ENCODE peak calls at places on chromosomes 11 and 22, in six cellular contexts. E, S, J, B, Y and R are unnamed samples.

GRCh38 chr11:61642162-61642561 is 38.0 kb upstream of the DAGLA start:
- DNase-seq in E (no peak), S (no peak), J (no peak), B (no peak), Y (no peak), R (no peak)

GRCh38 chr22:20283674-20284066 is 15.6 kb upstream of the RTN4R start:
- DNase-seq in E (no peak), S (no peak), J (no peak), B (no peak), Y (no peak), R (no peak)

GRCh38 chr22:48568736-48569330 is 1258.8 kb downstream of the BRD1 start:
- DNase-seq in E (no peak), S (no peak), J (no peak), B (no peak), Y (no peak), R (no peak)

GRCh38 chr11:111303476-111303875 is 5.1 kb downstream of the POU2AF3 start:
- DNase-seq in E (peak), S (no peak), J (no peak), B (peak), Y (no peak), R (no peak)

GRCh38 chr11:12587333-12587997 is 86.8 kb upstream of the TEAD1 start:
- DNase-seq in E (peak), S (no peak), J (peak), B (no peak), Y (no peak), R (peak)

GRCh38 chr11:79150966-79151365 is 289.9 kb downstream of the TENM4 start:
- DNase-seq in E (peak), S (no peak), J (peak), B (no peak), Y (no peak), R (peak)

GRCh38 chr11:9314291-9315077 is at the start of gene TMEM41B:
- DNase-seq in E (peak), S (peak), J (peak), B (peak), Y (peak), R (peak)

GRCh38 chr11:67648140-67648795 is 2.3 kb downstream of the ACY3 start:
- DNase-seq in E (no peak), S (peak), J (no peak), B (peak), Y (no peak), R (peak)

GRCh38 chr11:36240178-36240577 is 49.0 kb downstream of the COMMD9 start:
- DNase-seq in E (no peak), S (no peak), J (no peak), B (no peak), Y (no peak), R (no peak)

GRCh38 chr11:85619497-85619896 is 7.6 kb downstream of the DLG2 start:
- DNase-seq in E (no peak), S (no peak), J (no peak), B (no peak), Y (no peak), R (no peak)

GRCh38 chr11:132999519-132999918 is 532.8 kb downstream of the OPCML start:
- DNase-seq in E (no peak), S (no peak), J (no peak), B (peak), Y (no peak), R (no peak)

GRCh38 chr11:74870485-74870884 is 78.4 kb downstream of the XRRA1 start:
- DNase-seq in E (peak), S (peak), J (peak), B (no peak), Y (no peak), R (peak)

GRCh38 chr11:59822989-59823566 is 12.5 kb upstream of the MRPL16 start:
- DNase-seq in E (peak), S (peak), J (no peak), B (peak), Y (no peak), R (peak)

GRCh38 chr22:38181453-38182200 is at the start of gene PLA2G6:
- DNase-seq in E (peak), S (peak), J (peak), B (peak), Y (peak), R (peak)

GRCh38 chr11:73752903-73753302 is 8.0 kb downstream of the RAB6A start:
- DNase-seq in E (no peak), S (no peak), J (no peak), B (peak), Y (no peak), R (no peak)

GRCh38 chr11:103949781-103950180 is 86.7 kb upstream of the DDI1 start:
- DNase-seq in E (no peak), S (no peak), J (no peak), B (no peak), Y (no peak), R (no peak)

GRCh38 chr11:110077866-110078325 is 15.3 kb upstream of the ZC3H12C start:
- DNase-seq in E (peak), S (no peak), J (no peak), B (no peak), Y (peak), R (no peak)

GRCh38 chr11:63915961-63916836 is 765 bp downstream of the RCOR2 start:
- DNase-seq in E (no peak), S (peak), J (no peak), B (peak), Y (no peak), R (peak)

GRCh38 chr11:16474659-16475058 is 118.3 kb upstream of the SOX6 start:
- DNase-seq in E (no peak), S (no peak), J (no peak), B (no peak), Y (no peak), R (no peak)

GRCh38 chr22:48869788-48870187 is 957.9 kb downstream of the BRD1 start:
- DNase-seq in E (no peak), S (no peak), J (no peak), B (no peak), Y (no peak), R (no peak)

DNA sequence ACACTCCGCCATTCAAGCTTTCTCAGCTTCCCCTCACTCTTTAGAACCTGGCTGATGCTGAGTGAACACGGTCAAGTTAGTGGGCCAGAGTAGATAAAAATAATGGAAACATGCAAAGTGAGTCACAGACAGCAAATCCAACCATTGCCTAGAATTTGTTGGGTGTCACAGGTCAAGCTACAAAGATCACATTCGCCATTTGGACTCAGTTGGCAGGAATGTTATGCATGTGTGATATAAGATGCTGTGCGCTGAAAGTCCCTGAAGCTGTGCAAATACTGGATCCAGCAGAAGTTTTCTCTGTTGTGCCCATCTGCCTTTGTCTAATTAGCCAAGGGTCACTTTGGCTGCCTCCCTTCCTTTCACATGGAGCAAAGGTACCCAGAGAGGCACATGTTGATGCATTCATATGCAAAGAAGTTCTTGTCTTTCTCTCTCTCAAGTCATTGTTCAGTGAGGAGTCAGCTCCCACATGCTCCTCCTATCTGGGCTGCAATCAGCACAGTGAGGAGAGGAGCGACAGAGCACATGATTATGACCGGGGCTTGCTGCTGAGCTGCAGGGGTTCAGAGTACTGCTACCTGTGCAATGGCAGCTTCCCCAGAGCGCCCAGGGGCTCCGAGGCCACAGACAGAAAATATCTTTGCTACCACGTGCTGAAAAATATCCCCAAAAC is 39.7 kb downstream of the FLI1 start:
- DNase-seq in E (peak), S (peak), J (no peak), B (no peak), Y (no peak), R (peak)
- H3K4me3 ChIP-seq in E (no peak), S (no peak), J (no peak), B (no peak), Y (peak), R (no peak)

GRCh38 chr22:43592470-43592869 is 180.7 kb downstream of the MPPED1 start:
- DNase-seq in E (no peak), S (no peak), J (no peak), B (peak), Y (no peak), R (peak)
- TF ChIP-seq CTCF in E (no peak), S (no peak), J (peak), B (no peak), Y (no peak), R (peak)

DNA sequence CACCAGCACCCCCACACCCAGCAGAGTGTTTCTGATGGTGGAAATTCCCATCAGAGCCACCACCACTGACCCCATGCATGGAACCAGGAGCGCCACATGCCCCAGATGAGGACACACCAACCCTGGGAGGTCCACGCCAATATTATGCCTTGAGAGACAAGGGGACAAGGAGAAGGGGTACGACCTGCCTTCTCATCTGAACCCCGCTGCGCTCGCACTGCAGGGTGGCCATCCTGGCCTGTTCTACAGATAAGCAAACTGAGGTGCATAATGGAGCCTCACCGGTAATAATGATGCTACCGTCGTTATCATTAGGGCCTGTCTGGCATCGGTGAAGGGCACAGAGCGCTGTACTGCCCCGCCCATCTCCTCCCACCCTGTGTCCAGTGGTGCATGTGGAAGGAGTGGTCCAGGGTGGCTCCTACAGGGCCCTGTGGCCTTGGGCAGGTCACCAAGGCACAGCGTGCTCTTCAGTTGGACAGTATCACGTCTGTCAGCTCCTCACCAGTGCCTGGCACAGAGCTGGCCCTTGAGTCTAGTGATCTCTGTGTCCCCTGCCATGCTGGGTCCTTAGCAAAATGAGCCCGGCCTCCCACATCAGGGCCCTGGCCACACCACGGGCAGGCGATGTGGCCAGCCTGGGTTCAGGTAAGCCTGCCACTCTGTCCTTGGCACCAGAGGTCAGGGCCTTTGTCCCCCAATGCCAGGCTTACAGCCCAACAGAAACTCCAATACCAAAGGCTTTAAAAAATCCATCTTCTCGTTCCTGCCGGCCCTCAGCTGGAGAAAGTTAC is 92.2 kb downstream of the PHF21B start:
- DNase-seq in E (no peak), S (no peak), J (no peak), B (no peak), Y (no peak), R (peak)
- H3K4me3 ChIP-seq in E (no peak), S (no peak), J (no peak), B (no peak), Y (no peak), R (no peak)

DNA sequence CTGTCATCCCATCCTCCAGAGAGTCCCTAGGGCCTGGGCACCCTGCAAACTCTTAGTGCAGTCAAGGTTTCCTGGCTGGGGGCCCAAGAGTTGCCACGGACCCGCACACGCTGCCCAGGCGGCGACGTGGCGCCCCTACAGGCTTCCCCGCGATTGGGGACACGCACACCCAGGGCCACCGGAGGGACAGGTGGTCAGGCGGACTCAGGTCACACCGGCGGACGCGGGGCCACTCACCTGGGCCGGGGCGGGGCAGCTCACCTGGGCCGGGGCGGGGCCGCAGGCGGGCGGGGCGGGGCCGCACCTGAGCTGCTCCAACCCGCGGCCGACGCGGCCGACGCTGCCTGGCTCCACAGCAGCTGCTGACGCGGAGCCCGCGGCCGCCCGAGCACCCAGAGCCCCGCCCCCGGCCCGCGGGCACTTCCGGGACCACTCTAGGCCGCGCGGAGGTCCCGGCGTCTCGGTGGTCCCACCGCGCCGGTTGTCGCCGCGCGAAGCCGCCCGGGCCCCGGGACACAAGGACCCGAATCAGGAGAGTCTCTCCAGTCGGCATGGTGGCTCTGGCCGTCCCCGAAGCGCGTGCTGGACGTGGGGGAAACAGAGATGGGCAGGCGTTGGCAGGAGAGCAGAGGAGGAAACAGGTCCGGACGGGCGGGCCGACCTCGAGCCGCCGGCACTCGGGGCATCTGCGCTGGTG is at the start of gene ZNF70:
- DNase-seq in E (peak), S (peak), J (peak), B (peak), Y (no peak), R (peak)
- TF ChIP-seq CTCF in E (no peak), S (peak), J (peak), B (peak), Y (no peak), R (peak)